ENCODE peak calls at places on chromosomes 13 and 19, in four cellular contexts. R, C, O and L are unnamed samples.

GRCh38 chr19:17889609-17890214 is 18.0 kb downstream of the SLC5A5 start:
- DNase-seq in R (peak; percentile 47), C (no peak), O (no peak), L (no peak)

GRCh38 chr19:55669418-55670279 is 5.4 kb upstream of the EPN1 start:
- DNase-seq in R (no peak), C (no peak), O (no peak), L (no peak)

GRCh38 chr13:70183041-70183440 is 74.8 kb upstream of the KLHL1 start:
- DNase-seq in R (no peak), C (no peak), O (no peak), L (no peak)

GRCh38 chr13:33610471-33611015 is 207.4 kb upstream of the RFC3 start:
- DNase-seq in R (peak; percentile 34), C (peak; percentile 42), O (peak; percentile 83), L (no peak)

GRCh38 chr13:59360108-59360507 is 803.6 kb downstream of the DIAPH3 start:
- DNase-seq in R (no peak), C (no peak), O (peak; percentile 4), L (no peak)

GRCh38 chr13:110531671-110532083 is 29.8 kb downstream of the RAB20 start:
- DNase-seq in R (no peak), C (no peak), O (no peak), L (no peak)

GRCh38 chr13:50340566-50341287 is 325.5 kb downstream of the KCNRG start:
- DNase-seq in R (no peak), C (no peak), O (no peak), L (no peak)

GRCh38 chr19:12796146-12797071 is 5.1 kb downstream of the JUNB start:
- DNase-seq in R (peak; percentile 83), C (peak; percentile 34), O (peak; percentile 85), L (peak; percentile 78)

GRCh38 chr19:18502236-18502632 is 19.6 kb downstream of the ELL start:
- DNase-seq in R (no peak), C (no peak), O (no peak), L (no peak)

GRCh38 chr19:57850553-57851017 is 926 bp downstream of the ZNF587 start:
- DNase-seq in R (peak; percentile 34), C (no peak), O (no peak), L (no peak)

GRCh38 chr13:106028916-106029315 is 506.5 kb downstream of the EFNB2 start:
- DNase-seq in R (no peak), C (no peak), O (no peak), L (no peak)

GRCh38 chr13:111625526-111626315 is 305.3 kb downstream of the TEX29 start:
- DNase-seq in R (no peak), C (no peak), O (no peak), L (no peak)

GRCh38 chr19:2150794-2151338 is 500 bp downstream of the AP3D1 start:
- DNase-seq in R (peak; percentile 40), C (no peak), O (peak; percentile 41), L (no peak)

GRCh38 chr13:112931028-112931934 is 37.7 kb upstream of the MCF2L start:
- DNase-seq in R (no peak), C (no peak), O (no peak), L (peak; percentile 68)

GRCh38 chr13:90103099-90103784 is 1244.2 kb upstream of the MIR17HG start:
- DNase-seq in R (no peak), C (no peak), O (no peak), L (no peak)

GRCh38 chr19:29329460-29330134 is 116.6 kb upstream of the UQCRFS1 start:
- DNase-seq in R (peak; percentile 35), C (no peak), O (no peak), L (no peak)

GRCh38 chr13:102402292-102402691 is 444 bp upstream of the FGF14 start:
- DNase-seq in R (peak; percentile 37), C (peak; percentile 41), O (peak; percentile 49), L (no peak)

GRCh38 chr19:23823952-23824389 is 65.3 kb upstream of the ZNF681 start:
- DNase-seq in R (peak; percentile 39), C (no peak), O (no peak), L (no peak)

GRCh38 chr19:38317104-38317612 is 1.4 kb upstream of the YIF1B start:
- DNase-seq in R (peak; percentile 62), C (no peak), O (no peak), L (no peak)

GRCh38 chr13:110627351-110627750 is 12.0 kb downstream of the NAXD start:
- DNase-seq in R (no peak), C (no peak), O (no peak), L (no peak)

GRCh38 chr13:112876305-112877000 is 92.6 kb upstream of the MCF2L start:
- DNase-seq in R (peak; percentile 14), C (no peak), O (no peak), L (no peak)

GRCh38 chr13:76792680-76793334 is 93.4 kb downstream of the KCTD12 start:
- DNase-seq in R (no peak), C (no peak), O (no peak), L (no peak)

GRCh38 chr13:114286808-114287207 is 5.4 kb downstream of the UPF3A start:
- DNase-seq in R (no peak), C (no peak), O (no peak), L (no peak)

GRCh38 chr13:87042946-87043345 is 628.2 kb upstream of the SLITRK5 start:
- DNase-seq in R (no peak), C (no peak), O (no peak), L (no peak)

GRCh38 chr19:40718774-40719391 is 2.0 kb downstream of the ITPKC start:
- DNase-seq in R (no peak), C (no peak), O (no peak), L (no peak)

GRCh38 chr13:108855737-108856387 is 226.5 kb downstream of the MYO16 start:
- DNase-seq in R (no peak), C (no peak), O (no peak), L (no peak)

GRCh38 chr13:69585656-69586055 is 522.0 kb upstream of the ATXN8OS start:
- DNase-seq in R (no peak), C (no peak), O (no peak), L (no peak)